ENCODE peak calls at places on chromosomes 7 and 10, in seven cellular contexts. One of them, this sample, is unnamed.

GRCh38 chr10:120541971-120542370 is 84.9 kb downstream of the PLPP4 start:
- DNase-seq in psoas muscle: no peak
- DNase-seq in GM23248: no peak
- DNase-seq in esophagus muscularis mucosa: peak; percentile 57
- DNase-seq in OCI-LY7: no peak
- DNase-seq in left lung: no peak
- DNase-seq in kidney epithelial cell: no peak
- DNase-seq in this sample: no peak

GRCh38 chr10:63700209-63700934 is 179.2 kb downstream of the REEP3 start:
- DNase-seq in psoas muscle: peak; percentile 64
- DNase-seq in GM23248: peak; percentile 98
- DNase-seq in esophagus muscularis mucosa: no peak
- DNase-seq in OCI-LY7: no peak
- DNase-seq in left lung: no peak
- DNase-seq in kidney epithelial cell: peak; percentile 94
- DNase-seq in this sample: peak; percentile 96

GRCh38 chr10:84264611-84265141 is 19.8 kb downstream of the RGR start:
- DNase-seq in psoas muscle: peak; percentile 52
- DNase-seq in GM23248: peak; percentile 77
- DNase-seq in esophagus muscularis mucosa: no peak
- DNase-seq in OCI-LY7: peak; percentile 66
- DNase-seq in left lung: peak; percentile 58
- DNase-seq in kidney epithelial cell: no peak
- DNase-seq in this sample: peak; percentile 81

GRCh38 chr10:10353326-10353725 is 664.3 kb upstream of the CELF2 start:
- DNase-seq in psoas muscle: no peak
- DNase-seq in GM23248: no peak
- DNase-seq in esophagus muscularis mucosa: no peak
- DNase-seq in OCI-LY7: no peak
- DNase-seq in left lung: no peak
- DNase-seq in kidney epithelial cell: no peak
- DNase-seq in this sample: no peak

GRCh38 chr10:69635428-69636272 is 5.6 kb downstream of the FAM241B start:
- DNase-seq in psoas muscle: no peak
- DNase-seq in GM23248: no peak
- DNase-seq in esophagus muscularis mucosa: no peak
- DNase-seq in OCI-LY7: no peak
- DNase-seq in left lung: no peak
- DNase-seq in kidney epithelial cell: no peak
- DNase-seq in this sample: no peak

GRCh38 chr10:89090760-89091455 is 100.3 kb downstream of the FAS start:
- DNase-seq in psoas muscle: no peak
- DNase-seq in GM23248: peak; percentile 37
- DNase-seq in esophagus muscularis mucosa: no peak
- DNase-seq in OCI-LY7: no peak
- DNase-seq in left lung: no peak
- DNase-seq in kidney epithelial cell: no peak
- DNase-seq in this sample: peak; percentile 57

GRCh38 chr10:6579904-6580278 is at the start of gene PRKCQ:
- DNase-seq in psoas muscle: no peak
- DNase-seq in GM23248: no peak
- DNase-seq in esophagus muscularis mucosa: no peak
- DNase-seq in OCI-LY7: no peak
- DNase-seq in left lung: no peak
- DNase-seq in kidney epithelial cell: no peak
- DNase-seq in this sample: no peak

GRCh38 chr10:97631098-97631497 is 2.2 kb downstream of the MORN4 start:
- DNase-seq in psoas muscle: no peak
- DNase-seq in GM23248: peak; percentile 55
- DNase-seq in esophagus muscularis mucosa: no peak
- DNase-seq in OCI-LY7: no peak
- DNase-seq in left lung: no peak
- DNase-seq in kidney epithelial cell: no peak
- DNase-seq in this sample: no peak

GRCh38 chr10:28411648-28412047 is 108.8 kb upstream of the MPP7 start:
- DNase-seq in psoas muscle: no peak
- DNase-seq in GM23248: peak; percentile 37
- DNase-seq in esophagus muscularis mucosa: no peak
- DNase-seq in OCI-LY7: no peak
- DNase-seq in left lung: no peak
- DNase-seq in kidney epithelial cell: no peak
- DNase-seq in this sample: no peak

GRCh38 chr10:132058111-132058745 is 7.5 kb upstream of the JAKMIP3 start:
- DNase-seq in psoas muscle: no peak
- DNase-seq in GM23248: no peak
- DNase-seq in esophagus muscularis mucosa: no peak
- DNase-seq in OCI-LY7: no peak
- DNase-seq in left lung: no peak
- DNase-seq in kidney epithelial cell: no peak
- DNase-seq in this sample: no peak

GRCh38 chr7:8389898-8390642 is 43.3 kb upstream of the NXPH1 start:
- DNase-seq in psoas muscle: peak; percentile 13
- DNase-seq in GM23248: peak; percentile 10
- DNase-seq in esophagus muscularis mucosa: no peak
- DNase-seq in OCI-LY7: no peak
- DNase-seq in left lung: no peak
- DNase-seq in kidney epithelial cell: no peak
- DNase-seq in this sample: no peak

GRCh38 chr10:80537705-80538480 is at the start of gene SH2D4B:
- DNase-seq in psoas muscle: no peak
- DNase-seq in GM23248: no peak
- DNase-seq in esophagus muscularis mucosa: peak; percentile 87
- DNase-seq in OCI-LY7: no peak
- DNase-seq in left lung: no peak
- DNase-seq in kidney epithelial cell: no peak
- DNase-seq in this sample: no peak

GRCh38 chr7:116380030-116380429 is 119.5 kb upstream of the CAV2 start:
- DNase-seq in psoas muscle: no peak
- DNase-seq in GM23248: peak; percentile 79
- DNase-seq in esophagus muscularis mucosa: no peak
- DNase-seq in OCI-LY7: no peak
- DNase-seq in left lung: no peak
- DNase-seq in kidney epithelial cell: no peak
- DNase-seq in this sample: peak; percentile 79

GRCh38 chr7:12025246-12025645 is 185.8 kb upstream of the TMEM106B start:
- DNase-seq in psoas muscle: no peak
- DNase-seq in GM23248: peak; percentile 27
- DNase-seq in esophagus muscularis mucosa: no peak
- DNase-seq in OCI-LY7: no peak
- DNase-seq in left lung: no peak
- DNase-seq in kidney epithelial cell: no peak
- DNase-seq in this sample: no peak

GRCh38 chr7:12719978-12720377 is 32.5 kb downstream of the ARL4A start:
- DNase-seq in psoas muscle: no peak
- DNase-seq in GM23248: no peak
- DNase-seq in esophagus muscularis mucosa: no peak
- DNase-seq in OCI-LY7: no peak
- DNase-seq in left lung: no peak
- DNase-seq in kidney epithelial cell: no peak
- DNase-seq in this sample: no peak

GRCh38 chr7:73701357-73701995 is 18.0 kb downstream of the STX1A start:
- DNase-seq in psoas muscle: no peak
- DNase-seq in GM23248: peak; percentile 60
- DNase-seq in esophagus muscularis mucosa: no peak
- DNase-seq in OCI-LY7: peak; percentile 35
- DNase-seq in left lung: no peak
- DNase-seq in kidney epithelial cell: no peak
- DNase-seq in this sample: peak; percentile 53

GRCh38 chr10:60869916-60870728 is 73.9 kb downstream of the RHOBTB1 start:
- DNase-seq in psoas muscle: no peak
- DNase-seq in GM23248: no peak
- DNase-seq in esophagus muscularis mucosa: no peak
- DNase-seq in OCI-LY7: no peak
- DNase-seq in left lung: no peak
- DNase-seq in kidney epithelial cell: no peak
- DNase-seq in this sample: no peak

GRCh38 chr7:2953099-2953498 is 90.6 kb downstream of the CARD11 start:
- DNase-seq in psoas muscle: no peak
- DNase-seq in GM23248: no peak
- DNase-seq in esophagus muscularis mucosa: no peak
- DNase-seq in OCI-LY7: no peak
- DNase-seq in left lung: peak; percentile 8
- DNase-seq in kidney epithelial cell: no peak
- DNase-seq in this sample: no peak

GRCh38 chr7:92028226-92028625 is 87.6 kb downstream of the AKAP9 start:
- DNase-seq in psoas muscle: no peak
- DNase-seq in GM23248: no peak
- DNase-seq in esophagus muscularis mucosa: no peak
- DNase-seq in OCI-LY7: no peak
- DNase-seq in left lung: no peak
- DNase-seq in kidney epithelial cell: no peak
- DNase-seq in this sample: no peak

GRCh38 chr10:60409202-60409601 is 19.5 kb upstream of the ANK3 start:
- DNase-seq in psoas muscle: no peak
- DNase-seq in GM23248: no peak
- DNase-seq in esophagus muscularis mucosa: no peak
- DNase-seq in OCI-LY7: no peak
- DNase-seq in left lung: no peak
- DNase-seq in kidney epithelial cell: no peak
- DNase-seq in this sample: no peak

GRCh38 chr10:79049931-79050895 is 18.6 kb upstream of the ZMIZ1 start:
- DNase-seq in psoas muscle: peak; percentile 6
- DNase-seq in GM23248: peak; percentile 67
- DNase-seq in esophagus muscularis mucosa: no peak
- DNase-seq in OCI-LY7: no peak
- DNase-seq in left lung: peak; percentile 27
- DNase-seq in kidney epithelial cell: no peak
- DNase-seq in this sample: peak; percentile 23

GRCh38 chr7:135195968-135196629 is 15.2 kb downstream of the WDR91 start:
- DNase-seq in psoas muscle: no peak
- DNase-seq in GM23248: no peak
- DNase-seq in esophagus muscularis mucosa: no peak
- DNase-seq in OCI-LY7: no peak
- DNase-seq in left lung: no peak
- DNase-seq in kidney epithelial cell: no peak
- DNase-seq in this sample: no peak
- H3K36me3 ChIP-seq in psoas muscle: peaks cover 99% of the 10 kb centered on the region
- H3K36me3 ChIP-seq in GM23248: no peaks in the 10 kb centered on the region
- H3K36me3 ChIP-seq in esophagus muscularis mucosa: peaks cover 83% of the 10 kb centered on the region
- H3K36me3 ChIP-seq in OCI-LY7: peaks cover 27% of the 10 kb centered on the region
- H3K36me3 ChIP-seq in left lung: no peaks in the 10 kb centered on the region
- H3K36me3 ChIP-seq in kidney epithelial cell: peaks cover 6% of the 10 kb centered on the region
- H3K36me3 ChIP-seq in this sample: peaks cover 75% of the 10 kb centered on the region

GRCh38 chr7:76354981-76355730 is 3.6 kb downstream of the YWHAG start:
- DNase-seq in psoas muscle: no peak
- DNase-seq in GM23248: no peak
- DNase-seq in esophagus muscularis mucosa: no peak
- DNase-seq in OCI-LY7: no peak
- DNase-seq in left lung: no peak
- DNase-seq in kidney epithelial cell: no peak
- DNase-seq in this sample: no peak
- H3K36me3 ChIP-seq in psoas muscle: peaks cover 17% of the 10 kb centered on the region
- H3K36me3 ChIP-seq in GM23248: peaks cover 29% of the 10 kb centered on the region
- H3K36me3 ChIP-seq in esophagus muscularis mucosa: peaks cover 11% of the 10 kb centered on the region
- H3K36me3 ChIP-seq in OCI-LY7: peaks cover 79% of the 10 kb centered on the region
- H3K36me3 ChIP-seq in left lung: no peaks in the 10 kb centered on the region
- H3K36me3 ChIP-seq in kidney epithelial cell: no peaks in the 10 kb centered on the region
- H3K36me3 ChIP-seq in this sample: peaks cover 44% of the 10 kb centered on the region

GRCh38 chr7:135597926-135598305 is 40.2 kb downstream of the NUP205 start:
- DNase-seq in psoas muscle: no peak
- DNase-seq in GM23248: peak; percentile 58
- DNase-seq in esophagus muscularis mucosa: no peak
- DNase-seq in OCI-LY7: no peak
- DNase-seq in left lung: no peak
- DNase-seq in kidney epithelial cell: no peak
- DNase-seq in this sample: no peak
- H3K36me3 ChIP-seq in psoas muscle: peaks cover 79% of the 10 kb centered on the region
- H3K36me3 ChIP-seq in GM23248: peaks cover 29% of the 10 kb centered on the region
- H3K36me3 ChIP-seq in esophagus muscularis mucosa: peaks cover 73% of the 10 kb centered on the region
- H3K36me3 ChIP-seq in OCI-LY7: peaks cover 98% of the 10 kb centered on the region
- H3K36me3 ChIP-seq in left lung: no peaks in the 10 kb centered on the region
- H3K36me3 ChIP-seq in kidney epithelial cell: no peaks in the 10 kb centered on the region
- H3K36me3 ChIP-seq in this sample: peaks cover 26% of the 10 kb centered on the region

GRCh38 chr7:22814261-22815208 is 8.1 kb downstream of the TOMM7 start:
- DNase-seq in psoas muscle: no peak
- DNase-seq in GM23248: peak; percentile 67
- DNase-seq in esophagus muscularis mucosa: no peak
- DNase-seq in OCI-LY7: no peak
- DNase-seq in left lung: no peak
- DNase-seq in kidney epithelial cell: no peak
- DNase-seq in this sample: peak; percentile 57
- H3K36me3 ChIP-seq in psoas muscle: peaks cover 34% of the 10 kb centered on the region
- H3K36me3 ChIP-seq in GM23248: peaks cover 43% of the 10 kb centered on the region
- H3K36me3 ChIP-seq in esophagus muscularis mucosa: peaks cover 47% of the 10 kb centered on the region
- H3K36me3 ChIP-seq in OCI-LY7: peaks cover 72% of the 10 kb centered on the region
- H3K36me3 ChIP-seq in left lung: no peaks in the 10 kb centered on the region
- H3K36me3 ChIP-seq in kidney epithelial cell: no peaks in the 10 kb centered on the region
- H3K36me3 ChIP-seq in this sample: peaks cover 47% of the 10 kb centered on the region

GRCh38 chr7:105096306-105096705 is 82.3 kb downstream of the KMT2E start:
- DNase-seq in psoas muscle: no peak
- DNase-seq in GM23248: no peak
- DNase-seq in esophagus muscularis mucosa: no peak
- DNase-seq in OCI-LY7: no peak
- DNase-seq in left lung: no peak
- DNase-seq in kidney epithelial cell: no peak
- DNase-seq in this sample: no peak
- H3K36me3 ChIP-seq in psoas muscle: peaks cover 62% of the 10 kb centered on the region
- H3K36me3 ChIP-seq in GM23248: peaks cover 41% of the 10 kb centered on the region
- H3K36me3 ChIP-seq in esophagus muscularis mucosa: peaks cover 31% of the 10 kb centered on the region
- H3K36me3 ChIP-seq in OCI-LY7: peaks cover 85% of the 10 kb centered on the region
- H3K36me3 ChIP-seq in left lung: no peaks in the 10 kb centered on the region
- H3K36me3 ChIP-seq in kidney epithelial cell: no peaks in the 10 kb centered on the region
- H3K36me3 ChIP-seq in this sample: peaks cover 74% of the 10 kb centered on the region

GRCh38 chr7:76057103-76057812 is 9.4 kb downstream of the MDH2 start:
- DNase-seq in psoas muscle: no peak
- DNase-seq in GM23248: no peak
- DNase-seq in esophagus muscularis mucosa: no peak
- DNase-seq in OCI-LY7: no peak
- DNase-seq in left lung: no peak
- DNase-seq in kidney epithelial cell: no peak
- DNase-seq in this sample: no peak

GRCh38 chr7:76053461-76053860 is 5.6 kb downstream of the MDH2 start:
- DNase-seq in psoas muscle: no peak
- DNase-seq in GM23248: no peak
- DNase-seq in esophagus muscularis mucosa: no peak
- DNase-seq in OCI-LY7: no peak
- DNase-seq in left lung: no peak
- DNase-seq in kidney epithelial cell: no peak
- DNase-seq in this sample: no peak

GRCh38 chr7:76056241-76056640 is 8.3 kb downstream of the MDH2 start:
- DNase-seq in psoas muscle: no peak
- DNase-seq in GM23248: no peak
- DNase-seq in esophagus muscularis mucosa: no peak
- DNase-seq in OCI-LY7: no peak
- DNase-seq in left lung: no peak
- DNase-seq in kidney epithelial cell: no peak
- DNase-seq in this sample: no peak

GRCh38 chr7:76051840-76052239 is 3.9 kb downstream of the MDH2 start:
- DNase-seq in psoas muscle: no peak
- DNase-seq in GM23248: no peak
- DNase-seq in esophagus muscularis mucosa: no peak
- DNase-seq in OCI-LY7: no peak
- DNase-seq in left lung: no peak
- DNase-seq in kidney epithelial cell: no peak
- DNase-seq in this sample: no peak

GRCh38 chr7:76054129-76055120 is 6.5 kb downstream of the MDH2 start:
- DNase-seq in psoas muscle: peak; percentile 69
- DNase-seq in GM23248: peak; percentile 74
- DNase-seq in esophagus muscularis mucosa: no peak
- DNase-seq in OCI-LY7: no peak
- DNase-seq in left lung: no peak
- DNase-seq in kidney epithelial cell: peak; percentile 61
- DNase-seq in this sample: peak; percentile 66
- H3K36me3 ChIP-seq in psoas muscle: peaks cover 62% of the 10 kb centered on the region
- H3K36me3 ChIP-seq in GM23248: peaks cover 34% of the 10 kb centered on the region
- H3K36me3 ChIP-seq in esophagus muscularis mucosa: peaks cover 45% of the 10 kb centered on the region
- H3K36me3 ChIP-seq in OCI-LY7: peaks cover 92% of the 10 kb centered on the region
- H3K36me3 ChIP-seq in left lung: no peaks in the 10 kb centered on the region
- H3K36me3 ChIP-seq in kidney epithelial cell: peaks cover 2% of the 10 kb centered on the region
- H3K36me3 ChIP-seq in this sample: peaks cover 51% of the 10 kb centered on the region